ENCODE peak calls at places on chromosomes 12 and 14, in eight cellular contexts. Z, S, B, Q, I, R, W and N are unnamed samples. For H3K9me3 and H3K36me3, the result is how much of the 10 kb centered on the place peaks cover.

GRCh38 chr14:100271247-100271939 is 32.4 kb downstream of the YY1 start:
- DNase-seq in Z (no peak), S (no peak), B (peak), Q (no peak), I (no peak), R (peak), W (peak), N (no peak)

GRCh38 chr12:25377475-25378179 is 126.9 kb upstream of the KRAS start:
- DNase-seq in Z (no peak), S (peak), B (peak), Q (no peak), I (no peak), R (peak), W (no peak), N (peak)

GRCh38 chr12:92614502-92614901 is 88.3 kb upstream of the PLEKHG7 start:
- DNase-seq in Z (no peak), S (no peak), B (no peak), Q (no peak), I (no peak), R (no peak), W (no peak), N (no peak)

GRCh38 chr12:67645571-67645970 is 3.0 kb upstream of the DYRK2 start:
- DNase-seq in Z (no peak), S (peak), B (no peak), Q (no peak), I (no peak), R (peak), W (no peak), N (no peak)

GRCh38 chr14:75829316-75829715 is 152.5 kb downstream of the TGFB3 start:
- DNase-seq in Z (no peak), S (no peak), B (no peak), Q (no peak), I (no peak), R (no peak), W (no peak), N (no peak)

GRCh38 chr14:93832665-93833064 is 44.4 kb upstream of the PRIMA1 start:
- DNase-seq in Z (no peak), S (no peak), B (peak), Q (no peak), I (peak), R (no peak), W (peak), N (no peak)

GRCh38 chr14:70013269-70013873 is 134.2 kb downstream of the SMOC1 start:
- DNase-seq in Z (no peak), S (peak), B (peak), Q (peak), I (no peak), R (no peak), W (peak), N (peak)

GRCh38 chr12:109972821-109973220 is 23.3 kb downstream of the GIT2 start:
- DNase-seq in Z (no peak), S (no peak), B (no peak), Q (no peak), I (no peak), R (no peak), W (no peak), N (no peak)

GRCh38 chr14:26729851-26730250 is 132.0 kb upstream of the NOVA1 start:
- DNase-seq in Z (no peak), S (no peak), B (no peak), Q (no peak), I (no peak), R (no peak), W (no peak), N (no peak)

GRCh38 chr12:80189241-80189640 is 89.9 kb downstream of the OTOGL start:
- DNase-seq in Z (no peak), S (peak), B (no peak), Q (no peak), I (no peak), R (peak), W (no peak), N (peak)

GRCh38 chr12:40903040-40903439 is 210.8 kb downstream of the CNTN1 start:
- DNase-seq in Z (no peak), S (no peak), B (no peak), Q (no peak), I (no peak), R (no peak), W (no peak), N (no peak)

GRCh38 chr14:50053935-50054334 is 62.4 kb downstream of the VCPKMT start:
- DNase-seq in Z (no peak), S (no peak), B (no peak), Q (no peak), I (no peak), R (no peak), W (no peak), N (no peak)

GRCh38 chr12:93573552-93574223 is 1.2 kb downstream of the SOCS2 start:
- DNase-seq in Z (no peak), S (peak), B (no peak), Q (peak), I (peak), R (peak), W (no peak), N (peak)

GRCh38 chr14:41568979-41569378 is 37.7 kb upstream of the LRFN5 start:
- DNase-seq in Z (no peak), S (no peak), B (no peak), Q (no peak), I (no peak), R (no peak), W (no peak), N (no peak)

GRCh38 chr14:73740921-73741326 is 26.7 kb upstream of the PNMA1 start:
- DNase-seq in Z (no peak), S (no peak), B (peak), Q (no peak), I (no peak), R (peak), W (peak), N (peak)
- H3K4me3 ChIP-seq in Z (peak), S (no peak), B (no peak), Q (no peak), I (peak), R (peak), W (peak), N (no peak)

DNA sequence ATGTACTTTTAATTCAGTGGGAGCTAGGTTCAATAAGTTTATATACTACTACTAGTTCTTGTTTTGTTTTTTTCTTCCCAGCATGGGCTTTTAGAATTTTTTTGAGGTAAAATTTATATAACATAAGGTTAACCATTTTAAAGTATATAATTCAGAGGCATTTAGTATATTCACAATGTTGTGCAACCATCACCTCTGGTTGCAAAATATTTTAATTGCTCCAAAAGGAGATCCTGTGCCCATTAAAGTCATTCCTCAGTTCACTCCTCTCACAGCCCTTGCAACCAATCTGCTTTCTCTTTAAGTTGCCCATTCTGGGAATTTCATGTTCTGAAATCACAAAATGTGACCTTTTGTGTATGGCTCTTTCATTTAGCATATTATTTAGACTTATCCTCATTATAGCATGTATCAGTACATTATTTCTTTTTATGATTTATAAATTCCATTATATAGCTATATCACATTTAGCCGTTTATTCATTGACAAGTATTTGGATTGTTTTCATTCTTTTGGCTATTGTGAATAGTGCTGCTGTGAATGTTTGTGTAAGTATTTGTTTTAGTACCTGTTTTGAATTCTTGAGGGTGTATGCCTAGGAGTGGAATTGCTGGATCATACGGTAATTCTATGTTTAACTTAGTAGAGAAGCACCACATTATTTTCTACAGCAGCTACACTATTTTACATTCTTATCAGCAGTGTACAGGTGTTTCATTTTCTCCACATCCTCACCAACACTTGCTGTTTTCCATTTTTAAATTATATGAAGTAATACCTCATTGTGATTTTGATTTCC is 59.1 kb downstream of the ARHGAP5 start:
- DNase-seq in Z (no peak), S (no peak), B (no peak), Q (no peak), I (no peak), R (no peak), W (no peak), N (no peak)
- H3K9me3 ChIP-seq in Z (under half), S (under half), B (under half), Q (under half), I (under half), R (under half), W (under half), N (under half)

GRCh38 chr12:124975276-124975675 is 13.7 kb downstream of the DHX37 start:
- DNase-seq in Z (no peak), S (no peak), B (no peak), Q (no peak), I (no peak), R (no peak), W (no peak), N (no peak)
- H3K36me3 ChIP-seq in Z (half or more), S (half or more), B (under half), Q (under half), I (under half), R (under half), W (half or more), N (under half)

GRCh38 chr12:48787791-48788521 is 933 bp downstream of the ADCY6 start:
- DNase-seq in Z (no peak), S (no peak), B (no peak), Q (peak), I (no peak), R (no peak), W (no peak), N (peak)
- H3K4me3 ChIP-seq in Z (no peak), S (peak), B (peak), Q (peak), I (peak), R (peak), W (peak), N (peak)

DNA sequence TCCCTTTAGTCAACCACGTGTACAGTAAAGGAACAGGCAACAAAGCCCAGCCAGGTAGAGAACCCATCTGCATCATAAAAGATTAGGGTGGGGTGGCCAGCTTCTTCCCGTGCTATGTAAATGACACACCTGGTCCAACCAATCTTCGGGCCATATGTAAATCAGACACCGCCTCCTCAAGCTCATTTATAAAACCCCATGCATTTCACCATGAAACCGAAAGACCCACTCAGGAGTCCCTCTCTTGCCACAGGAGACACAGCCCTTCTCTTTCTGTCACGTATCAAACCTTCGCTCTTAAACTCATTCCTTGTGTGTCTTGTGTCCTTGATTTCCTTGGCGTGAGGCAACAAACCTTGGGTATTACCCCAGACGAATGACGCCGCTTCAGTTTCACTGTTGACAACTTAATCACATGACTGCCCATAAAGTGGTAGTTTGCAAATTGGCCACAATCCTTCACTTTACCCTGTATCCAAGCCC is 59.8 kb upstream of the TBPL2 start:
- DNase-seq in Z (no peak), S (no peak), B (peak), Q (no peak), I (no peak), R (no peak), W (no peak), N (no peak)
- H3K9me3 ChIP-seq in Z (under half), S (under half), B (under half), Q (under half), I (under half), R (under half), W (under half), N (under half)

GRCh38 chr14:23675906-23676305 is 39.7 kb downstream of the DHRS2 start:
- DNase-seq in Z (no peak), S (no peak), B (no peak), Q (no peak), I (no peak), R (no peak), W (no peak), N (no peak)
- H3K36me3 ChIP-seq in Z (under half), S (under half), B (under half), Q (under half), I (under half), R (under half), W (under half), N (under half)

DNA sequence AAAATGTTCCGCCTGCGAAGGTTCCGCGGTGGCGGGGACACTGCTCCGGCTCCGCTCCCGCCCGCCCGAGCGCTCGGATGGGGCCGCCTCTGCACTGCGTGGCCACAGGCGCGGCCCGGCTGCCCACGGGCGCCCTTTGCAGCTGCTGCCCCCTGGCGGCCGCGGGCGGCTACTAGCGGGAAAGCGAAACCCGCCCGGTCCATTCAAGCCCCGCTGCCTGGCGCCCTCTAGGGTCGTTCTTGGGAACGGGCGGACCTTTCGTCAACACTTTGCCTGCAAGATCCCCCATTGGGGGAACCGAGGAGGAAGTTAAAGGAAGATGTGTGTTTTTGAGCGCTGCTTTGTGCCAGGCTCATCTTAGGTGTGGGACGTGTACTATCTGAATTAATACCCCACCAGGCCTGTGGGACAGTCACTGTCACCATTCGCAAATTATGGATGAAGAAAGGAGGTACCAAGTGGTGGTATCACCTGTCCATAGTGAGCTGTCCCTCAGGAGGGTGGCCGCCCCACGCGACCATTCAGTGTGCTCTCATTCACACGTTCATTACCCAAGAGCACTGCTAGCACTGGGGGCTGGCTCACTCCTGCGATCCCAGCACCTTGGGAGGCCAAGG is 19.4 kb downstream of the GPR132 start:
- DNase-seq in Z (peak), S (peak), B (peak), Q (peak), I (peak), R (peak), W (peak), N (peak)
- H3K4me3 ChIP-seq in Z (no peak), S (peak), B (no peak), Q (no peak), I (no peak), R (no peak), W (no peak), N (no peak)

GRCh38 chr12:19867151-19867550 is 427.9 kb downstream of the AEBP2 start:
- DNase-seq in Z (no peak), S (no peak), B (no peak), Q (no peak), I (no peak), R (no peak), W (no peak), N (no peak)

GRCh38 chr12:19869413-19869812 is 430.1 kb downstream of the AEBP2 start:
- DNase-seq in Z (no peak), S (no peak), B (no peak), Q (no peak), I (no peak), R (no peak), W (no peak), N (no peak)

GRCh38 chr12:19867970-19868369 is 428.7 kb downstream of the AEBP2 start:
- DNase-seq in Z (no peak), S (no peak), B (no peak), Q (no peak), I (no peak), R (no peak), W (no peak), N (no peak)

GRCh38 chr12:19873146-19873545 is 433.9 kb downstream of the AEBP2 start:
- DNase-seq in Z (no peak), S (peak), B (no peak), Q (no peak), I (no peak), R (no peak), W (no peak), N (no peak)

GRCh38 chr12:19872745-19873144 is 433.5 kb downstream of the AEBP2 start:
- DNase-seq in Z (no peak), S (no peak), B (no peak), Q (no peak), I (no peak), R (no peak), W (no peak), N (no peak)
- H3K9me3 ChIP-seq in Z (under half), S (under half), B (under half), Q (under half), I (under half), R (under half), W (under half), N (under half)